ENCODE peak calls at places on chromosomes 5 and 9, in seven cellular contexts. One of them, this sample, is unnamed.

GRCh38 chr5:149962040-149962439 is 1.5 kb downstream of the SLC26A2 start:
- DNase-seq in cardiac muscle cell: peak
- DNase-seq in RCC 7860: peak
- DNase-seq in progenitor cell of endocrine pancreas: no peak
- DNase-seq in skeletal muscle cell: no peak
- DNase-seq in naive thymus-derived CD8-positive, alpha-beta T cell: peak
- DNase-seq in NCI-H2171: no peak
- DNase-seq in this sample: no peak

GRCh38 chr9:103301051-103301450 is 305.9 kb downstream of the CYLC2 start:
- DNase-seq in progenitor cell of endocrine pancreas: no peak
- DNase-seq in NCI-H2171: no peak
- DNase-seq in cardiac muscle cell: no peak
- DNase-seq in naive thymus-derived CD8-positive, alpha-beta T cell: no peak
- DNase-seq in RCC 7860: no peak
- DNase-seq in skeletal muscle cell: no peak
- DNase-seq in this sample: no peak

GRCh38 chr5:74082504-74082903 is 456.5 kb downstream of the ARHGEF28 start:
- DNase-seq in skeletal muscle cell: no peak
- DNase-seq in cardiac muscle cell: no peak
- DNase-seq in NCI-H2171: no peak
- DNase-seq in RCC 7860: no peak
- DNase-seq in progenitor cell of endocrine pancreas: no peak
- DNase-seq in naive thymus-derived CD8-positive, alpha-beta T cell: no peak
- DNase-seq in this sample: no peak

GRCh38 chr5:178333821-178334481 is 101.3 kb upstream of the PHYKPL start:
- DNase-seq in RCC 7860: no peak
- DNase-seq in NCI-H2171: no peak
- DNase-seq in progenitor cell of endocrine pancreas: no peak
- DNase-seq in skeletal muscle cell: no peak
- DNase-seq in naive thymus-derived CD8-positive, alpha-beta T cell: no peak
- DNase-seq in cardiac muscle cell: no peak
- DNase-seq in this sample: no peak

GRCh38 chr9:75229605-75230332 is 141.5 kb downstream of the OSTF1 start:
- DNase-seq in naive thymus-derived CD8-positive, alpha-beta T cell: no peak
- DNase-seq in skeletal muscle cell: no peak
- DNase-seq in cardiac muscle cell: no peak
- DNase-seq in RCC 7860: no peak
- DNase-seq in NCI-H2171: no peak
- DNase-seq in progenitor cell of endocrine pancreas: no peak
- DNase-seq in this sample: no peak

GRCh38 chr5:119411935-119412623 is 40.2 kb upstream of the HSD17B4 start:
- DNase-seq in NCI-H2171: peak
- DNase-seq in RCC 7860: peak
- DNase-seq in skeletal muscle cell: no peak
- DNase-seq in progenitor cell of endocrine pancreas: peak
- DNase-seq in naive thymus-derived CD8-positive, alpha-beta T cell: peak
- DNase-seq in cardiac muscle cell: peak
- DNase-seq in this sample: peak

GRCh38 chr5:65989115-65989514 is 62.7 kb downstream of the ERBIN start:
- DNase-seq in NCI-H2171: no peak
- DNase-seq in skeletal muscle cell: no peak
- DNase-seq in RCC 7860: no peak
- DNase-seq in naive thymus-derived CD8-positive, alpha-beta T cell: no peak
- DNase-seq in cardiac muscle cell: no peak
- DNase-seq in progenitor cell of endocrine pancreas: no peak
- DNase-seq in this sample: no peak

GRCh38 chr9:128556276-128556675 is 3.9 kb downstream of the SPTAN1 start:
- DNase-seq in skeletal muscle cell: no peak
- DNase-seq in NCI-H2171: no peak
- DNase-seq in cardiac muscle cell: no peak
- DNase-seq in progenitor cell of endocrine pancreas: no peak
- DNase-seq in naive thymus-derived CD8-positive, alpha-beta T cell: no peak
- DNase-seq in RCC 7860: no peak
- DNase-seq in this sample: no peak

GRCh38 chr5:135139397-135140134 is 105.5 kb upstream of the PITX1 start:
- DNase-seq in cardiac muscle cell: no peak
- DNase-seq in skeletal muscle cell: peak
- DNase-seq in RCC 7860: peak
- DNase-seq in progenitor cell of endocrine pancreas: no peak
- DNase-seq in naive thymus-derived CD8-positive, alpha-beta T cell: no peak
- DNase-seq in NCI-H2171: no peak
- DNase-seq in this sample: no peak

GRCh38 chr5:134550271-134551214 is 25.1 kb downstream of the JADE2 start:
- DNase-seq in cardiac muscle cell: no peak
- DNase-seq in NCI-H2171: no peak
- DNase-seq in progenitor cell of endocrine pancreas: no peak
- DNase-seq in naive thymus-derived CD8-positive, alpha-beta T cell: no peak
- DNase-seq in skeletal muscle cell: no peak
- DNase-seq in RCC 7860: no peak
- DNase-seq in this sample: no peak

GRCh38 chr9:136863623-136864273 is 2.4 kb downstream of the EDF1 start:
- DNase-seq in skeletal muscle cell: no peak
- DNase-seq in progenitor cell of endocrine pancreas: no peak
- DNase-seq in cardiac muscle cell: no peak
- DNase-seq in RCC 7860: no peak
- DNase-seq in NCI-H2171: no peak
- DNase-seq in naive thymus-derived CD8-positive, alpha-beta T cell: no peak
- DNase-seq in this sample: no peak

GRCh38 chr9:89597711-89598707 is 6.8 kb upstream of the GADD45G start:
- DNase-seq in RCC 7860: peak
- DNase-seq in naive thymus-derived CD8-positive, alpha-beta T cell: peak
- DNase-seq in skeletal muscle cell: no peak
- DNase-seq in cardiac muscle cell: peak
- DNase-seq in progenitor cell of endocrine pancreas: peak
- DNase-seq in NCI-H2171: peak
- DNase-seq in this sample: peak

GRCh38 chr9:93697352-93698139 is 121.2 kb downstream of the PHF2 start:
- DNase-seq in naive thymus-derived CD8-positive, alpha-beta T cell: no peak
- DNase-seq in NCI-H2171: peak
- DNase-seq in RCC 7860: no peak
- DNase-seq in cardiac muscle cell: no peak
- DNase-seq in progenitor cell of endocrine pancreas: no peak
- DNase-seq in skeletal muscle cell: no peak
- DNase-seq in this sample: no peak

This sample was measured in neuronal stem cell.